ENCODE peak calls at places on chromosome 7, in ten cellular contexts. W is IMR-90; Y is Peyer's patch; Z is MM.1S; X is bronchial epithelial cell; R is right lobe of liver; F is fibroblast of lung; I is heart right ventricle; A is CD8-positive, alpha-beta T cell; Q is dorsolateral prefrontal cortex. S is an unnamed sample. For H3K27me3, the result is how much of the 10 kb centered on the place peaks cover.

GRCh38 chr7:100687740-100688592 is 6.1 kb downstream of the GIGYF1 start:
- DNase-seq in W (peak), Y (no peak), Z (no peak), X (no peak), R (no peak), F (peak), I (no peak), A (no peak), Q (no peak), S (no peak)

GRCh38 chr7:80900583-80901576 is 18.0 kb downstream of the SEMA3C start:
- DNase-seq in W (peak), Y (no peak), Z (no peak), X (peak), R (no peak), F (peak), I (no peak), A (no peak), Q (no peak), S (no peak)

GRCh38 chr7:101077303-101078086 is 7.8 kb upstream of the TRIM56 start:
- DNase-seq in W (peak), Y (peak), Z (peak), X (peak), R (peak), F (peak), I (peak), A (peak), Q (peak), S (no peak)

GRCh38 chr7:80542398-80542797 is 30.5 kb upstream of the GNAT3 start:
- DNase-seq in W (peak), Y (no peak), Z (no peak), X (peak), R (no peak), F (peak), I (no peak), A (no peak), Q (no peak), S (peak)

GRCh38 chr7:44244282-44244681 is 43.5 kb downstream of the YKT6 start:
- DNase-seq in W (no peak), Y (no peak), Z (peak), X (no peak), R (no peak), F (no peak), I (no peak), A (peak), Q (no peak), S (no peak)

GRCh38 chr7:2681954-2682799 is 5.8 kb upstream of the AMZ1 start:
- DNase-seq in W (no peak), Y (no peak), Z (no peak), X (no peak), R (no peak), F (no peak), I (no peak), A (no peak), Q (peak), S (no peak)

GRCh38 chr7:142722289-142722794 is 26.9 kb upstream of the PRSS1 start:
- DNase-seq in W (no peak), Y (no peak), Z (peak), X (no peak), R (no peak), F (no peak), I (no peak), A (no peak), Q (no peak), S (no peak)

GRCh38 chr7:152761116-152761748 is 1.7 kb downstream of the ACTR3B start:
- DNase-seq in W (peak), Y (no peak), Z (no peak), X (peak), R (no peak), F (peak), I (no peak), A (no peak), Q (no peak), S (peak)

GRCh38 chr7:28626629-28627262 is 214.4 kb downstream of the CREB5 start:
- DNase-seq in W (peak), Y (no peak), Z (peak), X (peak), R (no peak), F (peak), I (no peak), A (no peak), Q (no peak), S (no peak)

GRCh38 chr7:29106128-29106988 is 40.0 kb downstream of the CPVL start:
- DNase-seq in W (peak), Y (no peak), Z (peak), X (peak), R (no peak), F (peak), I (peak), A (no peak), Q (no peak), S (no peak)

GRCh38 chr7:138459300-138460175 is 521 bp upstream of the TRIM24 start:
- DNase-seq in W (no peak), Y (no peak), Z (peak), X (peak), R (no peak), F (no peak), I (peak), A (peak), Q (peak), S (peak)

GRCh38 chr7:2982831-2983230 is 60.8 kb downstream of the CARD11 start:
- DNase-seq in W (no peak), Y (no peak), Z (no peak), X (no peak), R (no peak), F (no peak), I (no peak), A (peak), Q (no peak), S (no peak)

GRCh38 chr7:100894860-100895700 is 608 bp downstream of the ACHE start:
- DNase-seq in W (no peak), Y (peak), Z (no peak), X (no peak), R (peak), F (no peak), I (no peak), A (peak), Q (no peak), S (no peak)

GRCh38 chr7:112853429-112853828 is 63.2 kb upstream of the TMEM168 start:
- DNase-seq in W (no peak), Y (no peak), Z (no peak), X (no peak), R (no peak), F (no peak), I (no peak), A (no peak), Q (no peak), S (no peak)

GRCh38 chr7:44149571-44150465 is 8.7 kb upstream of the MYL7 start:
- DNase-seq in W (peak), Y (no peak), Z (no peak), X (no peak), R (no peak), F (no peak), I (no peak), A (no peak), Q (no peak), S (no peak)

GRCh38 chr7:78002715-78003114 is 204.1 kb downstream of the PHTF2 start:
- DNase-seq in W (no peak), Y (no peak), Z (no peak), X (no peak), R (no peak), F (no peak), I (no peak), A (no peak), Q (no peak), S (no peak)

GRCh38 chr7:28630350-28630749 is 218.0 kb downstream of the CREB5 start:
- DNase-seq in W (peak), Y (no peak), Z (no peak), X (no peak), R (no peak), F (no peak), I (no peak), A (no peak), Q (no peak), S (peak)

GRCh38 chr7:22196429-22196828 is 160.5 kb downstream of the RAPGEF5 start:
- DNase-seq in W (no peak), Y (no peak), Z (no peak), X (no peak), R (no peak), F (no peak), I (no peak), A (no peak), Q (no peak), S (no peak)

GRCh38 chr7:138359891-138360582 is 100.0 kb upstream of the TRIM24 start:
- DNase-seq in W (no peak), Y (no peak), Z (no peak), X (no peak), R (no peak), F (no peak), I (no peak), A (no peak), Q (no peak), S (no peak)

GRCh38 chr7:138247081-138247480 is 170.8 kb downstream of the AKR1D1 start:
- DNase-seq in W (no peak), Y (no peak), Z (no peak), X (no peak), R (no peak), F (peak), I (no peak), A (no peak), Q (no peak), S (no peak)

GRCh38 chr7:132614428-132615076 is 38.3 kb upstream of the PLXNA4 start:
- DNase-seq in W (no peak), Y (no peak), Z (no peak), X (no peak), R (peak), F (peak), I (peak), A (no peak), Q (no peak), S (no peak)
- TF ChIP-seq CTCF in W (no peak), Y (no peak), Z (no peak), X (no peak), R (no peak), F (peak), I (peak), A (no peak), Q (no peak), S (no peak)

DNA sequence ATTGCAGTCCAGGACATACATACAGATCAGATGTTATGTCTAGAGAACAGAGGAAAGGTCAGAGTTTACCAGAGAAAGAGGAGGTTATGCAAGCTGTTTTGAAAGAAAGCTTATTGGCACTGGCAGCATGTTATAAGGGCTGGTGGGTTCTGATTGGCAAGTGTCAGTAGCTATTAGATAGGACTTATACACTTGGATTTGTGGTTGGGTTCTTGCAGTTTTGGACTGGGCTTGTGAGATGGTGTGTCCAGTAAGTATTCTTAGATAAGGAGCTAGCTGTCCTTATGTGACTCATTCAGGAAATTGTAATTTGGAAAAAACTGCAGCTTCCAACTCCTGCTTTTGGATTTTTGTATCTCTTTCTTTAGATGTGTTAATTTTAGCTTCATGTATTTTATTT is 130.7 kb upstream of the NAMPT start:
- DNase-seq in W (peak), Y (no peak), Z (no peak), X (peak), R (no peak), F (peak), I (no peak), A (no peak), Q (no peak), S (no peak)
- H3K27me3 ChIP-seq in W (under half), Y (under half), Z (under half), X (under half), R (under half), F (under half), I (under half), A (under half), Q (under half), S (under half)

DNA sequence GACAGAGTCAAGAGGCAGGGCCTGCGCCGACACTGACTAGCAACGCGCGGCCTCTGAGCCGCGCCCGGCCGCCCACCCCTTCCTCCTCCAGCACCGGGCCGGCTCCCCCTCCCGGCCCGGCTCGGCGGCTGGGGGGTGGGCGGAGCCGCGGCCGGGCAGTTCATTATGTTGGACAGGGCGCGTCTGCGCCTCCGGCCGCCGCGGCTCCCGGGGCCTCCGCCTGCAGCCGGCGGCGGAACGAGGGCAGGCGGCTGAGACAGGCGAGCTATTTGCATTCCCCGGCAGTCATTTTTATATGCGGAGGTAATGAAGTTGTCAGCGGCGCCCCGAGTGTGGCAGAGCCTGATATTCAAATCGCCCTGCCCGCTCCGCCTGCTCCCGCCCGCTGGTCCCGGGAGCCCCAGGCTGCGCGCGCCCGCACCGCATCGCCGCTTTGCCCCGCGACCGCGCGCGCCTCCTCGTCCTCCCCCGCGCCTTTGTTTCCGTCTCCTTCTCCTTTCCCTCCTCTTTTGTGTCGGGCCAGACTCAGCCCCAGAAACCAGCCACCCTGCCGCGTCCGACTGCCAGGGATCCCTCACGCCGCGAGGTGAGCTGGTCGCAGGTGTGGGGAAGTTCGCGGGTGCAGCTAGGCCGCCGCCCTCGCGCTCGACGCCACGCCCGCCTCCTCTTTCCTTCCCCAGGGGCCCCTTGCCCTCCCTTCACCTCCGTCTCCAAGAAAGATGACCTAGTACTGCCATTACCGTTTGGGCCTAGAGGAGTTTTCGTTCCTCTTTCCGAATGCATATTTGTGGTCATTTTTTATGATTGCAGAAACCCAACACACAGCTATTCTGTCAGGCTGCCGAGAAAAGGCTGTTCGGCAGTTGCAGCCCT is 107.0 kb downstream of the SNX10 start:
- DNase-seq in W (peak), Y (peak), Z (peak), X (peak), R (peak), F (peak), I (peak), A (no peak), Q (no peak), S (no peak)
- TF ChIP-seq CTCF in W (no peak), Y (no peak), Z (no peak), X (no peak), R (no peak), F (no peak), I (no peak), A (no peak), Q (no peak), S (no peak)

GRCh38 chr7:146937836-146938235 is 821.2 kb downstream of the CNTNAP2 start:
- DNase-seq in W (no peak), Y (no peak), Z (no peak), X (no peak), R (no peak), F (no peak), I (no peak), A (no peak), Q (no peak), S (no peak)
- H3K27me3 ChIP-seq in W (under half), Y (under half), Z (under half), X (under half), R (under half), F (under half), I (under half), A (under half), Q (under half), S (under half)

GRCh38 chr7:54980521-54980920 is 38.3 kb upstream of the EGFR start:
- DNase-seq in W (no peak), Y (no peak), Z (no peak), X (no peak), R (no peak), F (no peak), I (no peak), A (no peak), Q (no peak), S (no peak)
- TF ChIP-seq CTCF in W (no peak), Y (no peak), Z (no peak), X (no peak), R (no peak), F (no peak), I (no peak), A (no peak), Q (no peak), S (no peak)

DNA sequence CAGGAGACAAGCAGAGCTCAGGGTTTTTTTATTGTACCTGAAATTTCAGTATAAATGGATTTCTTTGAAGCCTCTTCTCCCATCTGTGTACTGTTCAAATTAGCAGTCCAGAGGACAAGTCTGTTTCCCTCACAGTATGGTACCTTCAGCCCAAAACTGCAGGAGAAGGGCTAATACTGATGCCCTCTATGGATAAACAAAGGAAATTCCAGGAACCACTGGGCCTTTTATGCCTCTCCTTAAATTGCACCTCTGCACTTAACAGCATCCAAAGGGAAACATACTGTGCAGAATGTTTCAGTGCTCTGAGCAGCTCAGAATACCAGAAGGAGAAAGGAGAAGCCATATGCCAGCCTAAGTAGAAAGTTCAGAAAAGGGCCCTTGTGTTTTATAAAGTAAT is 111.0 kb downstream of the POU6F2 start:
- DNase-seq in W (no peak), Y (no peak), Z (no peak), X (no peak), R (no peak), F (no peak), I (no peak), A (no peak), Q (no peak), S (no peak)
- H3K27me3 ChIP-seq in W (under half), Y (under half), Z (under half), X (under half), R (under half), F (under half), I (under half), A (under half), Q (under half), S (under half)

DNA sequence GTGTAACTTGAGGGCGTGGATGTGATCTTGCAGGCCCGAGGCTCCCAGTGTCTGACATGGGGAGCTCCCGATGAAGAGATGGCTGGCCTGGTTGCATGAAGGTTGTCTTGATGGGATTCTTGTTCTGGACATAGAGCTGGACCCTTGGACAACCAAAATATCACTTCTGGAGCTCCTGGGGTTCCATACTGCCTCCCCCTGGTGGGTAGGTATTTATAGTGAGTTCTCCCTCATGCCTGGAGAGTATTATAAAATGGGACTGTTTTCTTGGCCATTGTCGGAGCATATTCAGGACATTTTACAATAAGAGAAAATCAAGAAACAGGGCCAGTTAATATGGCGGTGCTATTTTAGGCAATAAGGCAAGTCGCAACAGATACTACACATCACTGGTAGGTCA is 32.6 kb upstream of the GIMAP8 start:
- DNase-seq in W (no peak), Y (no peak), Z (no peak), X (no peak), R (no peak), F (no peak), I (no peak), A (no peak), Q (no peak), S (no peak)
- TF ChIP-seq CTCF in W (peak), Y (no peak), Z (peak), X (no peak), R (no peak), F (peak), I (no peak), A (no peak), Q (no peak), S (no peak)

GRCh38 chr7:155790666-155791065 is 21.6 kb downstream of the SHH start:
- DNase-seq in W (no peak), Y (no peak), Z (no peak), X (no peak), R (no peak), F (no peak), I (no peak), A (no peak), Q (no peak), S (no peak)
- H3K27me3 ChIP-seq in W (under half), Y (under half), Z (under half), X (under half), R (under half), F (under half), I (under half), A (under half), Q (under half), S (under half)

GRCh38 chr7:115851291-115851690 is 179.3 kb downstream of the TFEC start:
- DNase-seq in W (peak), Y (no peak), Z (peak), X (peak), R (no peak), F (peak), I (no peak), A (no peak), Q (no peak), S (peak)
- TF ChIP-seq CTCF in W (peak), Y (peak), Z (peak), X (peak), R (no peak), F (peak), I (peak), A (no peak), Q (no peak), S (peak)

DNA sequence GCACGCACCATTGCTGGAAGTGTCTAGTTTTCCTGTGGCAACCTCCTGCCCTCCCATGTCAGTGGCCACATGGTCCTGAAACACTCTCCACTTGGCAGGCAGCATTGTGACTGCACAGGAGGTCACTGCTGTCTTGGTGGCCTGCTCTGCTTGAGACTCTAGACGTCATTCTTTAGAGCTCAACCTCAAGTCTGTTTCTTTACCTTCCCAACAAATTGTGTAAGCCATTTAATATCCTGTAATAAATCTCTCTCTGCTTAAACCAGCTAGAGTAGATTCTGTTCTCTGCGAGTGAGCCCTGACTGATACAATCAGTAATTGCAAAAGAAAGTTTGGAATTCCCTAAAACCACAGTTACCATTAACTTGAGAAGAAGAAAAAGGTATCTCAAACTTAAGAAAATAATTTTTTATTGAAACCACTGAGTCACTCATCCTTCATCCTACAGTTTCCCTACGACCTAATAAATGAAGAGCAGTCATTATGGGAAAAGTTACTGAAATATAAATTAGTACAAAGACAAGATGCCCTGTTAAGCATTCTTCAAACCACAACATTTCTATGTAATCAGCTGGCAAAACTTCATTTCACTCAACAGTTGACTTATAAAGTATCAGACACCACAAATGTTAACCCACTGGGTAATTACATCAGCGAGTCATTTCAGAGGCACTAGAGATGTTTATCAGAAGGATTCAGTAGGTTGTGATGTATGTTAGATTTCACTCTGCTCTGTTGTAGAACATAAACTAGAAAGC is 18.0 kb downstream of the SLC25A13 start:
- DNase-seq in W (peak), Y (no peak), Z (no peak), X (peak), R (peak), F (peak), I (no peak), A (no peak), Q (no peak), S (peak)
- H3K27me3 ChIP-seq in W (under half), Y (under half), Z (under half), X (under half), R (under half), F (under half), I (under half), A (under half), Q (under half), S (under half)

S was measured in BJ.